ENCODE peak calls at places on chromosome 15, in six cellular contexts. H, G, O, N, A and S are unnamed samples.
A peak's percentile ranks its signal among the peaks of the same experiment; 100 is the strongest.

GRCh38 chr15:76368135-76368588 is 31.6 kb downstream of the ISL2 start:
- DNase-seq in H (no peak), G (no peak), O (no peak), N (no peak), A (peak; percentile 47), S (no peak)

GRCh38 chr15:63856711-63857458 is 23.1 kb upstream of the HERC1 start:
- DNase-seq in A (peak; percentile 67), G (no peak), H (peak; percentile 21), O (no peak), N (no peak), S (no peak)

GRCh38 chr15:24919446-24919845 is 35.3 kb upstream of the SNRPN start:
- DNase-seq in H (no peak), N (no peak), O (no peak), A (no peak), G (no peak), S (no peak)

GRCh38 chr15:25481208-25481862 is 42.5 kb upstream of the UBE3A start:
- DNase-seq in A (peak; percentile 28), H (no peak), O (no peak), N (no peak), G (no peak), S (no peak)

GRCh38 chr15:38271895-38272294 is 19.3 kb downstream of the SPRED1 start:
- DNase-seq in A (no peak), G (no peak), H (no peak), N (no peak), O (no peak), S (no peak)

GRCh38 chr15:52093539-52094502 is 18.8 kb downstream of the BCL2L10 start:
- DNase-seq in A (peak; percentile 95), H (peak; percentile 98), O (no peak), G (peak; percentile 19), N (peak; percentile 21), S (no peak)

GRCh38 chr15:60511351-60512157 is 32.6 kb upstream of the ICE2 start:
- DNase-seq in O (no peak), H (no peak), N (no peak), G (no peak), A (no peak), S (no peak)

GRCh38 chr15:84734794-84735479 is 13.5 kb upstream of the ZNF592 start:
- DNase-seq in O (no peak), H (no peak), N (peak; percentile 47), A (peak; percentile 83), G (no peak), S (peak; percentile 74)

GRCh38 chr15:60735559-60736047 is 256.7 kb upstream of the ICE2 start:
- DNase-seq in G (no peak), A (no peak), H (no peak), N (no peak), O (no peak), S (no peak)

GRCh38 chr15:80160570-80161156 is 7.9 kb downstream of the FAH start:
- DNase-seq in N (peak; percentile 56), O (peak; percentile 54), A (peak; percentile 92), G (no peak), H (peak; percentile 96), S (peak; percentile 91)

GRCh38 chr15:68113751-68114150 is 59.6 kb downstream of the PIAS1 start:
- DNase-seq in N (no peak), A (no peak), G (no peak), O (no peak), H (no peak), S (no peak)

GRCh38 chr15:75947117-75947516 is 43.4 kb downstream of the FBXO22 start:
- DNase-seq in O (no peak), A (peak; percentile 86), H (peak; percentile 92), G (no peak), N (no peak), S (peak; percentile 37)

GRCh38 chr15:63322541-63322940 is 45.1 kb downstream of the APH1B start:
- DNase-seq in O (no peak), H (peak; percentile 45), A (peak; percentile 38), G (no peak), N (peak; percentile 26), S (no peak)

GRCh38 chr15:37764733-37765191 is 169.7 kb upstream of the TMCO5A start:
- DNase-seq in A (peak; percentile 54), N (no peak), H (peak; percentile 83), G (no peak), O (peak; percentile 3), S (no peak)

GRCh38 chr15:49901867-49902775 is 216.9 kb downstream of the ATP8B4 start:
- DNase-seq in O (no peak), A (peak; percentile 32), H (peak; percentile 83), G (no peak), N (no peak), S (no peak)

GRCh38 chr15:70318594-70318993 is 220.9 kb upstream of the TLE3 start:
- DNase-seq in H (peak; percentile 64), N (no peak), G (no peak), A (peak; percentile 23), O (no peak), S (no peak)

GRCh38 chr15:64807751-64808222 is 17.7 kb downstream of the PIF1 start:
- DNase-seq in H (no peak), A (no peak), O (no peak), G (no peak), N (no peak), S (no peak)

GRCh38 chr15:37585966-37586656 is 348.3 kb upstream of the TMCO5A start:
- DNase-seq in H (peak; percentile 91), O (peak; percentile 14), A (peak; percentile 93), G (no peak), N (no peak), S (no peak)

GRCh38 chr15:86432861-86433260 is 353.2 kb downstream of the AGBL1 start:
- DNase-seq in G (no peak), O (no peak), H (no peak), A (no peak), N (no peak), S (no peak)

GRCh38 chr15:68379058-68379758 is 52.8 kb downstream of the ITGA11 start:
- DNase-seq in O (no peak), G (no peak), H (no peak), N (no peak), A (no peak), S (no peak)

GRCh38 chr15:83285979-83286553 is 1.6 kb upstream of the BNC1 start:
- DNase-seq in G (no peak), O (no peak), A (peak; percentile 95), H (peak; percentile 81), N (no peak), S (peak; percentile 59)

GRCh38 chr15:55969582-55969981 is 23.8 kb downstream of the NEDD4 start:
- DNase-seq in N (no peak), A (no peak), G (no peak), H (no peak), O (no peak), S (no peak)

GRCh38 chr15:98953000-98953776 is 54.4 kb downstream of the PGPEP1L start:
- DNase-seq in A (no peak), O (no peak), G (no peak), H (no peak), N (no peak), S (no peak)

GRCh38 chr15:78434134-78434533 is 3.9 kb upstream of the IREB2 start:
- DNase-seq in G (no peak), N (no peak), A (no peak), H (no peak), O (no peak), S (no peak)

GRCh38 chr15:70241561-70242320 is 144.0 kb upstream of the TLE3 start:
- DNase-seq in A (no peak), O (no peak), N (no peak), G (no peak), H (no peak), S (no peak)

GRCh38 chr15:87874896-87875661 is 381.5 kb downstream of the NTRK3 start:
- DNase-seq in O (no peak), A (peak; percentile 81), H (no peak), N (peak; percentile 8), G (no peak), S (no peak)

GRCh38 chr15:63238796-63239195 is 38.6 kb upstream of the APH1B start:
- DNase-seq in H (peak; percentile 91), O (peak; percentile 60), N (no peak), G (no peak), A (peak; percentile 87), S (no peak)

GRCh38 chr15:30962079-30962478 is 29.3 kb downstream of the MTMR10 start:
- DNase-seq in O (no peak), N (no peak), H (no peak), G (no peak), A (no peak), S (no peak)

GRCh38 chr15:67190813-67191212 is 63.6 kb downstream of the AAGAB start:
- DNase-seq in H (no peak), N (no peak), G (no peak), O (no peak), A (no peak), S (no peak)

GRCh38 chr15:25242957-25243799 is 195.6 kb downstream of the UBE3A start:
- DNase-seq in H (no peak), N (no peak), G (no peak), A (no peak), O (no peak), S (no peak)

GRCh38 chr15:23467110-23467600 is 20.1 kb upstream of the GOLGA6L2 start:
- DNase-seq in N (no peak), G (no peak), O (peak; percentile 5), H (peak; percentile 53), A (peak; percentile 16), S (peak; percentile 15)
- TF ChIP-seq CTCF in N (no peak), G (peak; percentile 54), O (peak; percentile 32), H (peak; percentile 40), A (no peak), S (peak; percentile 46)

GRCh38 chr15:40282144-40282869 is 557 bp downstream of the ANKRD63 start:
- DNase-seq in H (no peak), A (peak; percentile 24), G (no peak), O (no peak), N (no peak), S (no peak)
- TF ChIP-seq CTCF in H (no peak), A (no peak), G (no peak), O (peak; percentile 21), N (no peak), S (peak; percentile 22)

GRCh38 chr15:35717721-35718120 is 171.8 kb upstream of the DPH6 start:
- DNase-seq in H (no peak), G (no peak), O (no peak), N (no peak), A (peak; percentile 45), S (no peak)

DNA sequence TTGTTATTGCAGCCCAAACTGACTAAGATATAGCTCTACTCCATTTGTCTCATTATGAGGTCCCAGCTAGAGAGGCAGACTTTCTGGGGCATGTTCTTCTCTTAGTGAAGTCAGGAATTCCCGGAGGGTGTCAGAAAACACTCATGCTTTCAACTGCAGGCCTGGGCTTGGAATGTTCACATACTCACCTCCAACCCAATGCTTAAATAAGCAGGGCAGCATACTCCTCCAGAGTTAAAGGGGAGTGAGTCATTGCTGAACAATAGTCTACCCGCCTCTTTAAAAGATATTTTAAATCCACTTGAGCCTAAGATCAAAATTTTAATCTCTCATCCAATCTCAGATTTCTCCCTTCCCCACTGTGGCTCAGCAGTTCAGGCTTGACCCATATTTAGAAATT is 167.8 kb upstream of the DPH6 start:
- DNase-seq in O (no peak), G (no peak), A (peak; percentile 94), N (no peak), H (peak; percentile 54), S (peak; percentile 57)
- TF ChIP-seq CTCF in O (no peak), G (no peak), A (no peak), N (no peak), H (no peak), S (no peak)

DNA sequence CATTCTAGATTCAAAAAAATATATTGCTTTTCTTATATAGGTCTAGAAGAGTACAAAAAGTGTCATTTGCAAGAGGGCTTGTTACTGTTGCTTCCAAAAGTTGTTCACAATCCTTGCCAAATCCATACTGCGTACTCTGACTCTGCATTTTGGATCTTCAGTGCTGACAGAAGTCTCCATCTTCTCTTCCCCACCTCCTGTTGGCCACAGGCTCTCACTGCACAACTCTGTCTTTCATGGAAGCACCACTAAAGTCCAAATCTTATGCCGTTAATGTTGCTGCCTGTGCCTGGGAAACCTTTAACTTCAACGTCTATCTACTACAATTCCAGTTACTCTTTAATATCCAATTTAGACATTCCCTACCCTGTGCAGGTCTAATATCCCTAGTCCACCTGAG is 419.9 kb downstream of the NR2F2 start:
- DNase-seq in O (no peak), H (no peak), N (no peak), G (no peak), A (no peak), S (no peak)
- TF ChIP-seq CTCF in O (no peak), H (no peak), N (no peak), G (no peak), A (no peak), S (peak; percentile 27)